ENCODE peak calls at places on chromosome 16, in ten cellular contexts. K is type B pancreatic cell; E is NCI-H345; T is RWPE1; S is fibroblast of the aortic adventitia; P is T-helper 9 cell; C is effector memory CD4-positive, alpha-beta T cell; V is T47D; J is activated CD4-positive, alpha-beta T cell treated with anti-CD3 and anti-CD28 coated beads, Interleukin-2, amount 50 U/mL, for 48 hours; O is anterior cingulate cortex. I is an unnamed sample.

GRCh38 chr16:15689290-15689689 is 39.2 kb downstream of the NDE1 start:
- DNase-seq in K (no peak), E (no peak), T (no peak), S (no peak), P (no peak), C (no peak), V (no peak), J (no peak), O (no peak), I (no peak)

GRCh38 chr16:49605536-49606241 is 232.1 kb downstream of the C16orf78 start:
- DNase-seq in K (no peak), E (no peak), T (no peak), S (no peak), P (no peak), C (no peak), V (no peak), J (no peak), O (no peak), I (no peak)

GRCh38 chr16:84040823-84041391 is 1.7 kb downstream of the SLC38A8 start:
- DNase-seq in K (no peak), E (no peak), T (peak), S (no peak), P (no peak), C (no peak), V (no peak), J (no peak), O (no peak), I (no peak)

GRCh38 chr16:1428511-1428910 is 2.4 kb upstream of the PERCC1 start:
- DNase-seq in K (no peak), E (no peak), T (no peak), S (peak), P (no peak), C (no peak), V (no peak), J (peak), O (no peak), I (peak)

GRCh38 chr16:19071811-19072777 is 4.7 kb downstream of the COQ7 start:
- DNase-seq in K (no peak), E (peak), T (peak), S (peak), P (peak), C (peak), V (no peak), J (peak), O (peak), I (peak)

GRCh38 chr16:55133654-55134053 is 190.3 kb upstream of the IRX6 start:
- DNase-seq in K (no peak), E (no peak), T (no peak), S (no peak), P (no peak), C (no peak), V (no peak), J (no peak), O (no peak), I (no peak)

GRCh38 chr16:89043636-89044393 is 49.8 kb upstream of the ACSF3 start:
- DNase-seq in K (no peak), E (no peak), T (no peak), S (no peak), P (no peak), C (no peak), V (no peak), J (no peak), O (no peak), I (no peak)

GRCh38 chr16:48353565-48354163 is 31.5 kb downstream of the SIAH1 start:
- DNase-seq in K (no peak), E (peak), T (peak), S (peak), P (peak), C (peak), V (peak), J (peak), O (peak), I (peak)

GRCh38 chr16:47424846-47425245 is 36.0 kb downstream of the ITFG1 start:
- DNase-seq in K (no peak), E (no peak), T (no peak), S (no peak), P (no peak), C (no peak), V (no peak), J (no peak), O (no peak), I (no peak)

GRCh38 chr16:2370725-2371124 is 30.2 kb upstream of the ABCA3 start:
- DNase-seq in K (no peak), E (no peak), T (no peak), S (no peak), P (no peak), C (no peak), V (no peak), J (no peak), O (no peak), I (no peak)

GRCh38 chr16:2535644-2536021 is 2.2 kb upstream of the PDPK1 start:
- DNase-seq in K (no peak), E (no peak), T (no peak), S (peak), P (no peak), C (no peak), V (no peak), J (no peak), O (no peak), I (peak)

GRCh38 chr16:82630688-82631087 is 3.9 kb downstream of the CDH13 start:
- DNase-seq in K (no peak), E (no peak), T (no peak), S (peak), P (no peak), C (no peak), V (peak), J (no peak), O (no peak), I (peak)